ENCODE peak calls at places on chromosomes 5 and 9, in five cellular contexts. U, D, I, V and Q are unnamed samples.

GRCh38 chr9:126690431-126691051 is 76.8 kb downstream of the LMX1B start:
- DNase-seq in U (peak; percentile 27), D (peak; percentile 70), I (no peak), V (no peak), Q (no peak)

GRCh38 chr9:93224591-93224990 is 40.7 kb downstream of the WNK2 start:
- DNase-seq in U (peak; percentile 37), D (peak; percentile 46), I (no peak), V (no peak), Q (no peak)

GRCh38 chr9:2087500-2088313 is 72.6 kb downstream of the SMARCA2 start:
- DNase-seq in U (no peak), D (peak; percentile 33), I (peak; percentile 55), V (peak; percentile 52), Q (no peak)

GRCh38 chr5:103908327-103909099 is 345.9 kb upstream of the NUDT12 start:
- DNase-seq in U (no peak), D (no peak), I (no peak), V (no peak), Q (no peak)

GRCh38 chr9:22654833-22655232 is 208.2 kb downstream of the DMRTA1 start:
- DNase-seq in U (no peak), D (no peak), I (peak; percentile 37), V (no peak), Q (no peak)

GRCh38 chr9:114709636-114710035 is 27.6 kb upstream of the TEX48 start:
- DNase-seq in U (no peak), D (no peak), I (no peak), V (no peak), Q (no peak)

GRCh38 chr9:136622538-136622948 is 40.2 kb upstream of the EGFL7 start:
- DNase-seq in U (no peak), D (no peak), I (no peak), V (no peak), Q (no peak)

GRCh38 chr5:24566933-24567332 is 77.8 kb downstream of the CDH10 start:
- DNase-seq in U (no peak), D (no peak), I (no peak), V (no peak), Q (no peak)

GRCh38 chr5:14871084-14871572 is 450 bp downstream of the ANKH start:
- DNase-seq in U (peak; percentile 30), D (peak; percentile 42), I (no peak), V (no peak), Q (peak; percentile 55)

GRCh38 chr5:59648949-59649921 is 244.3 kb downstream of the PDE4D start:
- DNase-seq in U (no peak), D (peak; percentile 66), I (peak; percentile 89), V (no peak), Q (no peak)
- H3K27ac ChIP-seq in U (no peak overlapping the region), D (peak overlapping the region; percentile 52), I (no peak overlapping the region), V (no peak overlapping the region), Q (no peak overlapping the region)

GRCh38 chr9:98944130-98945074 is 695 bp downstream of the COL15A1 start:
- DNase-seq in U (no peak), D (no peak), I (peak; percentile 4), V (no peak), Q (peak; percentile 48)
- H3K27ac ChIP-seq in U (peak overlapping the region; percentile 64), D (peak overlapping the region; percentile 40), I (no peak overlapping the region), V (peak overlapping the region; percentile 73), Q (peak overlapping the region; percentile 16)

DNA sequence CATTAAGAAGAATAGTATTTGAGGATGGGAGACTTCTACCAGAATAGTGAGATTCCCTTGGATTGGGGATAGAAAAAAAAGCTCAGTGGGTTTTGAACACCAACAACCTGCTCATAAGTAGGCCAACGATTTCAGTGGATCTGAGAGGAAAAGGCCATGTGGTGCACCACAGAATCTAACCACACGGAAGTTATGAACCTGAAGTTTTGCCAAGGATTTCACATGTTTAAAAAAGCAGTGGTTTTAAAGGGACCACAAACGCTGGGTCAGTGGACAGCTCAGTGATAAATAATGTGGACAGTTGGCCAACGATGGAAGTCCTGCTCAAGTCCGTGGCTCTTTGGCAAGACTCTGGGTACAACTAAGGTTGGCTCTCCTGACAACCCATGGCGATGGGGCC is 107.2 kb upstream of the TXNDC8 start:
- DNase-seq in U (no peak), D (no peak), I (peak; percentile 94), V (peak; percentile 86), Q (no peak)
- H3K27ac ChIP-seq in U (no peak overlapping the region), D (no peak overlapping the region), I (no peak overlapping the region), V (peak overlapping the region; percentile 6), Q (no peak overlapping the region)

GRCh38 chr5:123810253-123810652 is 298.3 kb downstream of the CSNK1G3 start:
- DNase-seq in U (no peak), D (peak; percentile 74), I (no peak), V (no peak), Q (no peak)
- H3K27ac ChIP-seq in U (no peak overlapping the region), D (peak overlapping the region; percentile 77), I (no peak overlapping the region), V (no peak overlapping the region), Q (no peak overlapping the region)

GRCh38 chr9:98610196-98610595 is 98.5 kb downstream of the GABBR2 start:
- DNase-seq in U (no peak), D (no peak), I (peak; percentile 85), V (peak; percentile 77), Q (no peak)

GRCh38 chr9:98610711-98611110 is 98.0 kb downstream of the GABBR2 start:
- DNase-seq in U (no peak), D (no peak), I (no peak), V (no peak), Q (no peak)

GRCh38 chr9:98611319-98611718 is 97.4 kb downstream of the GABBR2 start:
- DNase-seq in U (no peak), D (no peak), I (no peak), V (no peak), Q (no peak)

GRCh38 chr9:98607787-98608186 is 100.9 kb downstream of the GABBR2 start:
- DNase-seq in U (no peak), D (no peak), I (peak; percentile 90), V (peak; percentile 97), Q (no peak)

GRCh38 chr9:98609646-98610045 is 99.1 kb downstream of the GABBR2 start:
- DNase-seq in U (no peak), D (no peak), I (no peak), V (no peak), Q (no peak)
- H3K27ac ChIP-seq in U (no peak overlapping the region), D (no peak overlapping the region), I (no peak overlapping the region), V (peak overlapping the region; percentile 93), Q (no peak overlapping the region)

GRCh38 chr9:105557804-105558610 is at the start of gene FKTN:
- DNase-seq in U (peak; percentile 81), D (peak; percentile 93), I (peak; percentile 85), V (peak; percentile 81), Q (peak; percentile 84)
- H3K27ac ChIP-seq in U (peak within 1 kb of the TSS; percentile 61), D (peak within 1 kb of the TSS; percentile 17), I (peak within 1 kb of the TSS; percentile 40), V (peak within 1 kb of the TSS; percentile 56), Q (no peak within 1 kb of the TSS)

GRCh38 chr9:124532897-124533296 is 25.7 kb upstream of the NR5A1 start:
- DNase-seq in U (no peak), D (no peak), I (no peak), V (no peak), Q (no peak)
- H3K27ac ChIP-seq in U (no peak overlapping the region), D (no peak overlapping the region), I (no peak overlapping the region), V (no peak overlapping the region), Q (no peak overlapping the region)

DNA sequence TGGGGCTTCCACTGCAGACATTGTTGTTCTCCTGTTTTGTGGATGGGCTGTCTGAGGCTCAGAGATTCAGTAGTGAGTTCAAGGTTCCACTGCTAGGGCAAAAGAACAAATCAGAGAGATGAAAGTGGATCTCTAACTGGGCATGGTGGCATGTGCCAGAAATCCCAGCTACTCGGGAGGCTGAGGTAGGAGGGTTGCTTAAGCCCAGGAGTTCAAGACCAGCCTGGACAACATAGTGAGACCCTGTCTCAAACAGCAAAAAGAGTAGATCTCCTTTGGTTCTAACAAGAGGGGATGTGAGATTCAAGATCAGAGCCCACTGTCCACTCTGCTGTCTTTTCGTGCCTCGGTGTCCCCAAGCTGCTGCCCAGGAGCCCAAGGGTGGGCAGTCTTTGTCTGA is 11.8 kb upstream of the NDST1 start:
- DNase-seq in U (no peak), D (no peak), I (no peak), V (no peak), Q (no peak)
- H3K27ac ChIP-seq in U (peak overlapping the region; percentile 34), D (peak overlapping the region; percentile 66), I (peak overlapping the region; percentile 92), V (peak overlapping the region; percentile 78), Q (no peak overlapping the region)

DNA sequence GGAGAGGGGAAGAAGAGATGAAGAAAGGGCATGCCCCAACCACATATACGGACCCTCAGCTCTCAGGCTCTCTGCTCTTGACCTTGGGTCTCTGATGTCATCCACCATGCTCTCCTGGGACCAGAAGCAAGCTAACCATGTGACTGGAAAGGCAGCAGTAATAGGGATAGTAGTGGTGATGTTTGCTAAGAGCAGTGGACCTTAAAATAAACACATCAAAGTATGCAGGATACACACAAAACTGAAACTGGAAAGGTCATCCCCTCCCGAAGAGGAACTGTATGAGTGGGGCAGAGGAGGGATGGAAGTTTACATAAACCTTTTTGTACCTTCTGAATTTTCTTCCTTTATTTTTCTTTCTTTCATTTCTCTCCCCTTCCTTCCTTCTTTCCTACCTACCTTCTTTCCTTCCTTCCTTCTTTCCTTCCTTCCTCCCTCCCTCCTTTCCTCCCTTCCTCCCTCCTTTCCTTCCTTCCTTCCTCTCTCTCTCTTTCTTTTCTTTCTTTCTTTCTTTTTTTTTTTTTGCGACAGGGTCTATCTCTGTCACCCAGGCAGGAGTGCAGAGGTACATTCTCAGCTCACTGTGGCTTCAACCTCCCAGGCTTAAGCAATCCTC is 8.1 kb upstream of the PTPN3 start:
- DNase-seq in U (no peak), D (peak; percentile 37), I (no peak), V (no peak), Q (no peak)
- H3K27ac ChIP-seq in U (no peak overlapping the region), D (peak overlapping the region; percentile 69), I (no peak overlapping the region), V (no peak overlapping the region), Q (no peak overlapping the region)